ENCODE peak calls at places on chromosomes 13 and 19, in six cellular contexts. G, V, S, A, W and X are unnamed samples.

GRCh38 chr19:6233051-6233826 is 46.5 kb downstream of the MLLT1 start:
- DNase-seq in G (no peak), V (no peak), S (no peak), A (no peak), W (no peak), X (no peak)

GRCh38 chr13:35599385-35599784 is 122.9 kb upstream of the MAB21L1 start:
- DNase-seq in G (no peak), V (no peak), S (no peak), A (no peak), W (no peak), X (no peak)

GRCh38 chr19:13729859-13730258 is 34.5 kb upstream of the MRI1 start:
- DNase-seq in G (no peak), V (no peak), S (no peak), A (no peak), W (no peak), X (no peak)

GRCh38 chr13:36432106-36432544 is at the start of gene CCNA1:
- DNase-seq in G (no peak), V (no peak), S (no peak), A (peak), W (no peak), X (peak)

GRCh38 chr13:36685912-36686311 is 12.1 kb downstream of the SERTM1 start:
- DNase-seq in G (no peak), V (no peak), S (no peak), A (peak), W (no peak), X (no peak)

GRCh38 chr19:38699027-38699346 is 45.3 kb downstream of the CAPN12 start:
- DNase-seq in G (no peak), V (no peak), S (no peak), A (no peak), W (no peak), X (no peak)

GRCh38 chr19:13849991-13850909 is 26.7 kb upstream of the NANOS3 start:
- DNase-seq in G (no peak), V (peak), S (peak), A (peak), W (peak), X (peak)

GRCh38 chr13:50711449-50711848 is 132.0 kb downstream of the DLEU7 start:
- DNase-seq in G (no peak), V (no peak), S (no peak), A (no peak), W (no peak), X (no peak)

GRCh38 chr19:42606660-42607351 is 12.1 kb upstream of the CEACAM8 start:
- DNase-seq in G (no peak), V (no peak), S (peak), A (peak), W (no peak), X (no peak)

GRCh38 chr13:39036212-39036611 is 1.7 kb downstream of the PROSER1 start:
- DNase-seq in G (no peak), V (no peak), S (no peak), A (no peak), W (no peak), X (no peak)

GRCh38 chr13:44396963-44397580 is 23.4 kb downstream of the SERP2 start:
- DNase-seq in G (no peak), V (no peak), S (no peak), A (no peak), W (no peak), X (no peak)

GRCh38 chr13:113965383-113965874 is 8.4 kb downstream of the C13orf46 start:
- DNase-seq in G (no peak), V (no peak), S (no peak), A (no peak), W (no peak), X (no peak)

GRCh38 chr19:35279985-35280821 is 2.1 kb upstream of the HAMP start:
- DNase-seq in G (no peak), V (no peak), S (no peak), A (no peak), W (no peak), X (no peak)

GRCh38 chr19:7337380-7338194 is 11.2 kb upstream of the ARHGEF18 start:
- DNase-seq in G (no peak), V (no peak), S (peak), A (no peak), W (no peak), X (no peak)